ENCODE peak calls at places on chromosomes 16 and 17, in nine cellular contexts. D is RWPE2; Q is heart right ventricle; V is adrenal gland; B is spleen; K is epithelial cell of proximal tubule; J is heart left ventricle; F is CD8-positive, alpha-beta T cell; M is AG10803. T is an unnamed sample.

GRCh38 chr16:11669380-11670146 is 1.3 kb downstream of the SNN start:
- DNase-seq in D (no peak), Q (peak; percentile 66), V (peak; percentile 76), B (peak; percentile 91), K (no peak), J (peak; percentile 64), F (no peak), M (peak; percentile 18), T (no peak)

GRCh38 chr17:38911081-38911730 is 14.2 kb upstream of the LASP1NB start:
- DNase-seq in D (peak; percentile 44), Q (no peak), V (peak; percentile 5), B (peak; percentile 45), K (no peak), J (no peak), F (no peak), M (no peak), T (no peak)

GRCh38 chr17:61517265-61517664 is 65.0 kb downstream of the TBX4 start:
- DNase-seq in D (no peak), Q (no peak), V (no peak), B (no peak), K (no peak), J (no peak), F (no peak), M (no peak), T (no peak)

GRCh38 chr17:37067555-37068111 is 118.9 kb downstream of the AATF start:
- DNase-seq in D (no peak), Q (no peak), V (peak; percentile 93), B (no peak), K (peak; percentile 48), J (no peak), F (no peak), M (peak; percentile 80), T (peak; percentile 84)

GRCh38 chr17:6755281-6755680 is 565 bp upstream of the XAF1 start:
- DNase-seq in D (no peak), Q (peak; percentile 69), V (no peak), B (no peak), K (no peak), J (peak; percentile 68), F (no peak), M (peak; percentile 78), T (no peak)

GRCh38 chr16:20866161-20866772 is 33.9 kb downstream of the DCUN1D3 start:
- DNase-seq in D (peak; percentile 89), Q (peak; percentile 29), V (peak; percentile 94), B (no peak), K (no peak), J (peak; percentile 38), F (no peak), M (peak; percentile 86), T (peak; percentile 70)

GRCh38 chr17:10844667-10845387 is 6.9 kb upstream of the PIRT start:
- DNase-seq in D (no peak), Q (peak; percentile 67), V (peak; percentile 76), B (peak; percentile 90), K (peak; percentile 3), J (peak; percentile 73), F (peak; percentile 63), M (peak; percentile 56), T (no peak)

GRCh38 chr17:42566873-42567573 is at the start of gene MLX:
- DNase-seq in D (no peak), Q (peak; percentile 94), V (peak; percentile 96), B (peak; percentile 98), K (no peak), J (peak; percentile 96), F (peak; percentile 87), M (peak; percentile 86), T (peak; percentile 87)

GRCh38 chr17:37541880-37542675 is 52.4 kb downstream of the DUSP14 start:
- DNase-seq in D (no peak), Q (no peak), V (no peak), B (no peak), K (no peak), J (no peak), F (no peak), M (peak; percentile 82), T (no peak)

GRCh38 chr17:56913000-56913866 is 616 bp downstream of the TRIM25 start:
- DNase-seq in D (no peak), Q (no peak), V (peak; percentile 44), B (no peak), K (no peak), J (no peak), F (no peak), M (no peak), T (no peak)

GRCh38 chr16:22220076-22220453 is 14.0 kb downstream of the EEF2K start:
- DNase-seq in D (no peak), Q (peak; percentile 48), V (no peak), B (no peak), K (no peak), J (peak; percentile 52), F (no peak), M (peak; percentile 73), T (no peak)

GRCh38 chr17:15009087-15009486 is 256.0 kb downstream of the PMP22 start:
- DNase-seq in D (no peak), Q (no peak), V (no peak), B (no peak), K (no peak), J (no peak), F (no peak), M (no peak), T (no peak)

GRCh38 chr17:57762375-57762916 is 17.3 kb upstream of the CCDC182 start:
- DNase-seq in D (no peak), Q (no peak), V (no peak), B (no peak), K (no peak), J (no peak), F (no peak), M (no peak), T (no peak)

GRCh38 chr16:1857433-1858097 is 14.4 kb downstream of the MEIOB start:
- DNase-seq in D (no peak), Q (no peak), V (no peak), B (no peak), K (no peak), J (no peak), F (no peak), M (no peak), T (no peak)

GRCh38 chr17:82302991-82303943 is 14.1 kb downstream of the CD7 start:
- DNase-seq in D (peak; percentile 71), Q (no peak), V (no peak), B (peak; percentile 81), K (no peak), J (no peak), F (peak; percentile 38), M (no peak), T (no peak)
- TF ChIP-seq CTCF in D (no peak), Q (no peak), V (no peak), B (no peak), K (no peak), J (no peak), F (no peak), M (no peak), T (no peak)

DNA sequence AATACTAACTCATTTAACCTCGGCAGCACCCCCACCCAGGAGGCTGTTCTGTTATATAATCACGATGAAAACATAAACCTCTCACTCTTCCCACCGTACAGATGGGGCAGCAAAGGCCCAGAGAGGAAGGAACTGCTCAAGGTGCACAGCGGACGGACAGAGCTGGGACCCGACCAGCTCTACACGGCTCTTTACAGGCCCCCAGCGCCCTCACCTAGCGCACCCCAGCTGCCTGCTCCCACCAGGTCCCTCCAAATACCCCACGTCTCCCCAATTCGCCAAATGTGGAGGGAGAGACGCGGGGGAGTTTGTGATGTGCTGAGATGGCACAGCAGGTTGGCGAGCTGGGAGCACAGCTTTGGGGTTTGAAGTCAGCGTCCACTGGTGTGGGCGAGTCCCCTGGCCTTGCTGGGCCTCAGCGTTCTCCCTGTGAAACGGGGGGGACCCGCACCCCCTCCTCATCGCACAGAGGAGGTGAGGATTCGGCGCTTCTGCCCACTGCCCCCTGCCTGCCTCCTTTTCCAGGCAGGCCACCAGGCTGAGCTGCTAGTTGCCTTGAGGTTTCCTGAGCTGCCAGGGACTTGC is 54.1 kb downstream of the CBFA2T3 start:
- DNase-seq in D (no peak), Q (no peak), V (no peak), B (no peak), K (no peak), J (no peak), F (no peak), M (no peak), T (no peak)
- H3K4me3 ChIP-seq in D (no peak overlapping the region), Q (no peak overlapping the region), V (no peak overlapping the region), B (peak overlapping the region; percentile 45), K (no peak overlapping the region), J (no peak overlapping the region), F (no peak overlapping the region), M (no peak overlapping the region), T (no peak overlapping the region)

GRCh38 chr16:57419506-57419905 is 14.9 kb downstream of the CCL17 start:
- DNase-seq in D (no peak), Q (no peak), V (no peak), B (no peak), K (no peak), J (no peak), F (no peak), M (no peak), T (no peak)

GRCh38 chr16:57424599-57424998 is 20.0 kb downstream of the CCL17 start:
- DNase-seq in D (no peak), Q (peak; percentile 55), V (no peak), B (no peak), K (no peak), J (no peak), F (no peak), M (no peak), T (no peak)

GRCh38 chr16:57426356-57426755 is 20.8 kb downstream of the CIAPIN1 start:
- DNase-seq in D (no peak), Q (no peak), V (no peak), B (no peak), K (no peak), J (no peak), F (no peak), M (no peak), T (no peak)

GRCh38 chr16:57423152-57423551 is 18.6 kb downstream of the CCL17 start:
- DNase-seq in D (no peak), Q (no peak), V (no peak), B (no peak), K (no peak), J (no peak), F (no peak), M (no peak), T (no peak)

GRCh38 chr16:57422026-57422944 is 17.7 kb downstream of the CCL17 start:
- DNase-seq in D (no peak), Q (peak; percentile 57), V (peak; percentile 25), B (no peak), K (no peak), J (peak; percentile 43), F (no peak), M (peak; percentile 53), T (peak; percentile 59)
- TF ChIP-seq CTCF in D (peak; percentile 81), Q (peak; percentile 70), V (peak; percentile 59), B (peak; percentile 22), K (peak; percentile 76), J (peak; percentile 73), F (no peak), M (peak; percentile 85), T (peak; percentile 85)

DNA sequence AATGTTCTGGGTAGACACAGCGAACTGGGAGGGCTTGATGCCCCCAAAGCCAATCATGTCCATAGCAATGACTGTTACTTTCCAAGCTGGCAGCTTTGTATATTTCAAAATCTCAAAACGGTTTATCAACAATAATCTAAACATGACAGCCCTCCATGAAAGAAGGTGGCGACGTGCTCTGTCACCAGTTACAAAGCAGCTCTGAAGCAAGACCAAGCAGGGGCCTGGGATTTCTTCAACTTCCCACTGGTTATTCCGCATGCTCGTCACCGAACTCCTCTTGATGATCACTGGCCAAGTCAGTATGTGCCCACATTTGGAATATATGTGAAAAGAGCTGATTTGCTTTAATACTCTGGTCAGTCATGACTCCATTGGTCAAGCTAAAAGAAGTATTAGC is 175.6 kb downstream of the VPS53 start:
- DNase-seq in D (no peak), Q (no peak), V (no peak), B (no peak), K (no peak), J (no peak), F (no peak), M (no peak), T (no peak)
- H3K4me3 ChIP-seq in D (no peak overlapping the region), Q (no peak overlapping the region), V (no peak overlapping the region), B (no peak overlapping the region), K (no peak overlapping the region), J (no peak overlapping the region), F (no peak overlapping the region), M (no peak overlapping the region), T (no peak overlapping the region)